ENCODE peak calls at places on chromosomes 13 and 19, in six cellular contexts. One of them, this sample, is unnamed. For H3K9me3, the result is how much of the 10 kb centered on the place peaks cover.

GRCh38 chr19:42363614-42364346 is 26.3 kb downstream of the CNFN start:
- DNase-seq in neuronal stem cell: no peak
- DNase-seq in DND-41: no peak
- DNase-seq in lung: no peak
- DNase-seq in heart left ventricle: no peak
- DNase-seq in right atrium auricular region: no peak
- DNase-seq in this sample: no peak

GRCh38 chr19:39411832-39412099 is 703 bp upstream of the PLEKHG2 start:
- DNase-seq in neuronal stem cell: peak
- DNase-seq in lung: peak
- DNase-seq in heart left ventricle: peak
- DNase-seq in DND-41: peak
- DNase-seq in right atrium auricular region: peak
- DNase-seq in this sample: peak

GRCh38 chr19:576768-577438 is 4.5 kb downstream of the BSG start:
- DNase-seq in right atrium auricular region: no peak
- DNase-seq in DND-41: no peak
- DNase-seq in neuronal stem cell: no peak
- DNase-seq in lung: no peak
- DNase-seq in heart left ventricle: no peak
- DNase-seq in this sample: no peak

GRCh38 chr13:88097541-88097940 is 426.4 kb downstream of the SLITRK5 start:
- DNase-seq in lung: no peak
- DNase-seq in DND-41: no peak
- DNase-seq in neuronal stem cell: no peak
- DNase-seq in right atrium auricular region: no peak
- DNase-seq in heart left ventricle: no peak
- DNase-seq in this sample: no peak

GRCh38 chr19:15563325-15563794 is 51.7 kb upstream of the CYP4F8 start:
- DNase-seq in DND-41: no peak
- DNase-seq in lung: no peak
- DNase-seq in heart left ventricle: peak
- DNase-seq in neuronal stem cell: no peak
- DNase-seq in right atrium auricular region: no peak
- DNase-seq in this sample: no peak

GRCh38 chr13:70623260-70623659 is 515.0 kb upstream of the KLHL1 start:
- DNase-seq in right atrium auricular region: no peak
- DNase-seq in neuronal stem cell: no peak
- DNase-seq in lung: no peak
- DNase-seq in DND-41: no peak
- DNase-seq in heart left ventricle: no peak
- DNase-seq in this sample: no peak

GRCh38 chr19:1119475-1120217 is 15.9 kb downstream of the GPX4 start:
- DNase-seq in DND-41: no peak
- DNase-seq in neuronal stem cell: no peak
- DNase-seq in lung: no peak
- DNase-seq in heart left ventricle: no peak
- DNase-seq in right atrium auricular region: no peak
- DNase-seq in this sample: no peak

GRCh38 chr13:30235206-30235605 is 72.1 kb downstream of the KATNAL1 start:
- DNase-seq in DND-41: no peak
- DNase-seq in lung: no peak
- DNase-seq in neuronal stem cell: no peak
- DNase-seq in heart left ventricle: no peak
- DNase-seq in right atrium auricular region: no peak
- DNase-seq in this sample: no peak

GRCh38 chr19:17681505-17682125 is 6.5 kb downstream of the UNC13A start:
- DNase-seq in DND-41: peak
- DNase-seq in heart left ventricle: no peak
- DNase-seq in lung: no peak
- DNase-seq in neuronal stem cell: no peak
- DNase-seq in right atrium auricular region: no peak
- DNase-seq in this sample: peak

GRCh38 chr19:52007436-52007804 is 591 bp downstream of the ZNF615 start:
- DNase-seq in neuronal stem cell: peak
- DNase-seq in lung: no peak
- DNase-seq in right atrium auricular region: no peak
- DNase-seq in DND-41: no peak
- DNase-seq in heart left ventricle: no peak
- DNase-seq in this sample: no peak

GRCh38 chr13:90448466-90449037 is 898.9 kb upstream of the MIR17HG start:
- DNase-seq in DND-41: no peak
- DNase-seq in heart left ventricle: no peak
- DNase-seq in right atrium auricular region: no peak
- DNase-seq in neuronal stem cell: no peak
- DNase-seq in lung: no peak
- DNase-seq in this sample: no peak

GRCh38 chr13:74144269-74144668 is 10.1 kb upstream of the KLF12 start:
- DNase-seq in neuronal stem cell: no peak
- DNase-seq in lung: no peak
- DNase-seq in heart left ventricle: no peak
- DNase-seq in right atrium auricular region: no peak
- DNase-seq in DND-41: no peak
- DNase-seq in this sample: no peak

GRCh38 chr19:43664008-43664407 is 6.0 kb downstream of the PLAUR start:
- DNase-seq in DND-41: peak
- DNase-seq in right atrium auricular region: no peak
- DNase-seq in neuronal stem cell: no peak
- DNase-seq in lung: no peak
- DNase-seq in heart left ventricle: no peak
- DNase-seq in this sample: no peak

GRCh38 chr19:30932854-30933253 is 416.4 kb downstream of the TSHZ3 start:
- DNase-seq in neuronal stem cell: no peak
- DNase-seq in right atrium auricular region: no peak
- DNase-seq in DND-41: no peak
- DNase-seq in heart left ventricle: no peak
- DNase-seq in lung: no peak
- DNase-seq in this sample: no peak

GRCh38 chr13:113047587-113047986 is 58.0 kb upstream of the F7 start:
- DNase-seq in right atrium auricular region: no peak
- DNase-seq in heart left ventricle: peak
- DNase-seq in neuronal stem cell: no peak
- DNase-seq in lung: no peak
- DNase-seq in DND-41: no peak
- DNase-seq in this sample: no peak

GRCh38 chr13:36753176-36753575 is 65.8 kb upstream of the RFXAP start:
- DNase-seq in heart left ventricle: no peak
- DNase-seq in right atrium auricular region: no peak
- DNase-seq in neuronal stem cell: no peak
- DNase-seq in DND-41: no peak
- DNase-seq in lung: no peak
- DNase-seq in this sample: no peak

GRCh38 chr13:45396548-45397095 is 21.6 kb downstream of the SLC25A30 start:
- DNase-seq in DND-41: no peak
- DNase-seq in heart left ventricle: no peak
- DNase-seq in right atrium auricular region: no peak
- DNase-seq in lung: no peak
- DNase-seq in neuronal stem cell: no peak
- DNase-seq in this sample: no peak

GRCh38 chr13:91904005-91904404 is 505.6 kb downstream of the GPC5 start:
- DNase-seq in heart left ventricle: no peak
- DNase-seq in DND-41: no peak
- DNase-seq in right atrium auricular region: no peak
- DNase-seq in lung: no peak
- DNase-seq in neuronal stem cell: no peak
- DNase-seq in this sample: no peak

GRCh38 chr13:32632343-32632910 is 46.2 kb downstream of the PDS5B start:
- DNase-seq in right atrium auricular region: no peak
- DNase-seq in lung: no peak
- DNase-seq in heart left ventricle: no peak
- DNase-seq in DND-41: no peak
- DNase-seq in neuronal stem cell: no peak
- DNase-seq in this sample: no peak

DNA sequence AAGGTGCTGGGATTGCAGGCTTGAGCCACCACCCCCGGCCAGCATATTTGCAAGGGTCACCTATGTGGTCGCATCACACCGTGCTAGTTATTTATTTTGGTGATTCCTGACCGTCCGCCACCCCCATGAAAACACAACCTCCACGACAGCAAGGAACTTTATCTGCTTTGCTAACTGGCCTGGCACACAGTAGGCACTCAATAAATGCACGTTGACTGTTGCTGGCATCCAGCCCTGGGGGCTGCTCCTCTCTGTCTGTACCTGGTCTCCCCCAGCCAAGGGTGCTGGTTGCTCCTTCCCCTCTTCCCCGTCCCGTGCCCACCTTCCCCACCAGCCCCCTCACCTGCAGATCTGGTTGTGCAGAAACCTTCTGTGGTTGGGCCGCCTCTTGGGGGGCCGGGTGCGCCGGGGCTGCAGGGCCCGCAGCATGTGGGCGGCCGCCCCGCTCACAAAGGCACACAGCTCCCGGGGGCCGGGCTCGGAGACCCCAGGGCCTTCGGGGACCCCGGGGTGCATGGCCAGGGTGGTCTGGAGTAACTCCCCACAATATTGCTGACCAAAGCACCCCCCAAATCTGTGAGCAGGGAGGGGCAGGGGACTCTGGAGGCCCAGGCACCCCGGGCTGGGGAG is 397 bp downstream of the C19orf85 start:
- DNase-seq in right atrium auricular region: no peak
- DNase-seq in neuronal stem cell: no peak
- DNase-seq in heart left ventricle: no peak
- DNase-seq in DND-41: no peak
- DNase-seq in lung: no peak
- DNase-seq in this sample: no peak
- H3K27ac ChIP-seq in right atrium auricular region: no peak
- H3K27ac ChIP-seq in neuronal stem cell: peak
- H3K27ac ChIP-seq in heart left ventricle: no peak
- H3K27ac ChIP-seq in DND-41: no peak
- H3K27ac ChIP-seq in lung: no peak
- H3K27ac ChIP-seq in this sample: no peak

GRCh38 chr19:2540646-2541454 is 64.9 kb downstream of the GADD45B start:
- DNase-seq in right atrium auricular region: peak
- DNase-seq in lung: peak
- DNase-seq in DND-41: no peak
- DNase-seq in neuronal stem cell: peak
- DNase-seq in heart left ventricle: peak
- DNase-seq in this sample: no peak

GRCh38 chr19:2537544-2537943 is 61.6 kb downstream of the GADD45B start:
- DNase-seq in right atrium auricular region: no peak
- DNase-seq in heart left ventricle: peak
- DNase-seq in DND-41: peak
- DNase-seq in neuronal stem cell: no peak
- DNase-seq in lung: no peak
- DNase-seq in this sample: no peak

GRCh38 chr19:2542341-2543069 is 66.6 kb downstream of the GADD45B start:
- DNase-seq in DND-41: no peak
- DNase-seq in heart left ventricle: no peak
- DNase-seq in lung: no peak
- DNase-seq in right atrium auricular region: no peak
- DNase-seq in neuronal stem cell: no peak
- DNase-seq in this sample: no peak

GRCh38 chr19:2538096-2538757 is 62.3 kb downstream of the GADD45B start:
- DNase-seq in DND-41: no peak
- DNase-seq in heart left ventricle: no peak
- DNase-seq in right atrium auricular region: no peak
- DNase-seq in neuronal stem cell: no peak
- DNase-seq in lung: no peak
- DNase-seq in this sample: no peak

DNA sequence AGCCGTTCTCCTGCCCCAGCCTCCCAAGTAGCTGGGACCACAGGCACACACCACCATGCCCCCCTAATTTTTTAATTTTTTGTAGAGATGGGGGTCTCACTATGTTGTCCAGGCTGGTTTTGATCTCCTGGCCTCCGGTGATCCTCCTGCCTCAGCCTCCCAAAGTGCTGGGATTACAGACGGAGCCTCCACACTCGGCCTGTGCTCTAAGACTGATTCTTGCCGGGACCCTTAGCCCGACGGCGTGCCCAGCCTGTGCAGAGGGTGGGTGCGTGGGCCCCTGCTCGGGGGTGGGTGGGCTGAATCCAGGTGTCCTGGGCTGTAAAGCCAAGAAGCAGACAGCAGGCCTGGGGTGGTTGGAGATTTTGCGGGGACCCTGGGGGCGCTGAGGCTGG is 64.3 kb downstream of the GADD45B start:
- DNase-seq in right atrium auricular region: no peak
- DNase-seq in neuronal stem cell: no peak
- DNase-seq in DND-41: no peak
- DNase-seq in lung: no peak
- DNase-seq in heart left ventricle: no peak
- DNase-seq in this sample: no peak
- H3K4me3 ChIP-seq in right atrium auricular region: peak
- H3K4me3 ChIP-seq in neuronal stem cell: peak
- H3K4me3 ChIP-seq in DND-41: no peak
- H3K4me3 ChIP-seq in lung: no peak
- H3K4me3 ChIP-seq in heart left ventricle: no peak
- H3K4me3 ChIP-seq in this sample: no peak

DNA sequence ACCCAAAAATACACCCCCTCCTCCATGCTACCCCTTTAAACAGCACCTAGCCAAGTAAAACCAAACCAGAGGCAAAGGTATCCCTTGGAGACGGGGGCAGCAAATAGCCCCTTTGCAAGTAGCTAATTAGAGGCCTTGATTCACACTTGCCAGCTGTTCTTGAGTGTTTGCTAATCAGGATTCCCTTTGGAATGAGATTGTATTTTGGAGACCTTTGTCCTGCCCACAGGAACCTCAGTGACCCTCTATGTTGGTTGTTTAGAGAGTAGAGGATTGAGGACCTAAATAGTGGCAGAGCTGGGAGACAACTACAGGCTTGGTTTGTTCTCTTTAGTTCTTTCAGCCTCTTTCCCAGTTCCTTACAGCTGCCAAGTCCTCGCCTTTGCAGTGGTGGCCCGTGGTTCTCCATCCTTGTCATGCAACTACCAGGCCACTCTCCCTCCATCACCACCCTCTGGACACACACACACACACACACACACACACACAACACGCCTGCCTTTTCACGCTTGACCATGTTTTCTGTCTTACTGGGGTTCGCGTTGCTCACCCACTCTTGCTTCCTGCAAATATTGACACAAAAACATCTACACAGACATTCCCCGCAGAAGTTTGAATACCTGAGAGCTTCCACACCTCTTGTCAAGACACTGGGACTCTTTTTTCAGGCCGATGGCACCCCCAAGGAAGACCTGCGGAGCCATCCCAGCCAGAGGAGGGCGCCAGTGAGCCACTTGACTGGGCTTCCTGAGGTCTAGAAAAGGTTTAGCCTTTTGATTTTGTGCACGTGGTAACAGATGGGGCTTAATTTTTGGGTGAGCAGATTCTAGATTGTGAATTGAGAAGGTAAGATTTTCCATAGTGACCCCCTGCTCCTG is 80.0 kb upstream of the GPR183 start:
- DNase-seq in lung: peak
- DNase-seq in neuronal stem cell: peak
- DNase-seq in DND-41: peak
- DNase-seq in right atrium auricular region: peak
- DNase-seq in heart left ventricle: no peak
- DNase-seq in this sample: peak
- H3K9me3 ChIP-seq in lung: under half
- H3K9me3 ChIP-seq in neuronal stem cell: under half
- H3K9me3 ChIP-seq in DND-41: under half
- H3K9me3 ChIP-seq in right atrium auricular region: under half
- H3K9me3 ChIP-seq in heart left ventricle: under half
- H3K9me3 ChIP-seq in this sample: under half

DNA sequence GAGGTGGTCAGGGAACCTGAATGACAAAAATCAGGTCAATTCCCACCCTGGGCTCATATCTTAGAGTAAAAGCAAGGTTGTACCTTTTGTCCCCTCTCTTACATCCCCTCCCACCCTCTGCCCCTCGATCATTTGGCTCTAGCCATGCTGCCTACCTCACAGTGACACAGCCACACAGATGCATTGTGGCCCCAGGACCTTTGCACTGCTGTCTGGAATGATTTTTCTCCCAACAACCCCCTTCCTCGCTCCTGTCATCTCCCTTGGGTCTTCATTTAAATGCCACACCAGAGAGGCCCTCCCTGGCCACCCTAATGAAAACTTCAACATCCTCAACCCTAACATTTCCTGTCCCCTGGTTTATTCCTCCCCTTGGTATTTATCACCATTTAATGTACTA is 4.3 kb downstream of the MYH14 start:
- DNase-seq in DND-41: no peak
- DNase-seq in lung: no peak
- DNase-seq in heart left ventricle: no peak
- DNase-seq in right atrium auricular region: no peak
- DNase-seq in neuronal stem cell: no peak
- DNase-seq in this sample: no peak
- H3K27ac ChIP-seq in DND-41: no peak
- H3K27ac ChIP-seq in lung: no peak
- H3K27ac ChIP-seq in heart left ventricle: no peak
- H3K27ac ChIP-seq in right atrium auricular region: no peak
- H3K27ac ChIP-seq in neuronal stem cell: no peak
- H3K27ac ChIP-seq in this sample: no peak

This sample was measured in CD8-positive, alpha-beta memory T cell.